ENCODE peak calls at places on chromosome 17, in seven cellular contexts. One of them, this sample, is unnamed.

GRCh38 chr17:65005858-65006257 is 50.7 kb downstream of the GNA13 start:
- DNase-seq in psoas muscle: no peak
- DNase-seq in renal cortical epithelial cell: no peak
- DNase-seq in T-helper 1 cell: no peak
- DNase-seq in upper lobe of left lung: no peak
- DNase-seq in nephron progenitor cell: no peak
- DNase-seq in cardiac fibroblast: no peak
- DNase-seq in this sample: no peak

GRCh38 chr17:75261336-75262111 is at the start of the genes GGA3 and MRPS7:
- DNase-seq in psoas muscle: peak; percentile 97
- DNase-seq in renal cortical epithelial cell: peak; percentile 70
- DNase-seq in T-helper 1 cell: peak; percentile 95
- DNase-seq in upper lobe of left lung: peak; percentile 98
- DNase-seq in nephron progenitor cell: peak; percentile 96
- DNase-seq in cardiac fibroblast: peak; percentile 95
- DNase-seq in this sample: peak; percentile 87

GRCh38 chr17:75807861-75808260 is 23.3 kb downstream of the UNK start:
- DNase-seq in psoas muscle: no peak
- DNase-seq in renal cortical epithelial cell: no peak
- DNase-seq in T-helper 1 cell: no peak
- DNase-seq in upper lobe of left lung: no peak
- DNase-seq in nephron progenitor cell: no peak
- DNase-seq in cardiac fibroblast: no peak
- DNase-seq in this sample: no peak

GRCh38 chr17:61467416-61468262 is 15.4 kb downstream of the TBX4 start:
- DNase-seq in psoas muscle: no peak
- DNase-seq in renal cortical epithelial cell: no peak
- DNase-seq in T-helper 1 cell: no peak
- DNase-seq in upper lobe of left lung: no peak
- DNase-seq in nephron progenitor cell: peak; percentile 78
- DNase-seq in cardiac fibroblast: peak; percentile 60
- DNase-seq in this sample: peak; percentile 44

GRCh38 chr17:43905985-43906852 is 1.1 kb downstream of the MPP2 start:
- DNase-seq in psoas muscle: peak; percentile 76
- DNase-seq in renal cortical epithelial cell: peak; percentile 11
- DNase-seq in T-helper 1 cell: peak; percentile 29
- DNase-seq in upper lobe of left lung: peak; percentile 79
- DNase-seq in nephron progenitor cell: peak; percentile 75
- DNase-seq in cardiac fibroblast: peak; percentile 56
- DNase-seq in this sample: peak; percentile 38

GRCh38 chr17:12998461-12998860 is 19.4 kb downstream of the ELAC2 start:
- DNase-seq in psoas muscle: no peak
- DNase-seq in renal cortical epithelial cell: no peak
- DNase-seq in T-helper 1 cell: no peak
- DNase-seq in upper lobe of left lung: no peak
- DNase-seq in nephron progenitor cell: no peak
- DNase-seq in cardiac fibroblast: no peak
- DNase-seq in this sample: no peak

GRCh38 chr17:42050360-42051012 is at the start of gene C17orf113:
- DNase-seq in psoas muscle: peak; percentile 58
- DNase-seq in renal cortical epithelial cell: no peak
- DNase-seq in T-helper 1 cell: peak; percentile 15
- DNase-seq in upper lobe of left lung: peak; percentile 90
- DNase-seq in nephron progenitor cell: peak; percentile 76
- DNase-seq in cardiac fibroblast: peak; percentile 29
- DNase-seq in this sample: peak; percentile 6

GRCh38 chr17:35256629-35257028 is 13.8 kb downstream of the SLFN5 start:
- DNase-seq in psoas muscle: no peak
- DNase-seq in renal cortical epithelial cell: no peak
- DNase-seq in T-helper 1 cell: no peak
- DNase-seq in upper lobe of left lung: no peak
- DNase-seq in nephron progenitor cell: no peak
- DNase-seq in cardiac fibroblast: no peak
- DNase-seq in this sample: no peak

GRCh38 chr17:30816165-30816564 is 8.3 kb downstream of the CRLF3 start:
- DNase-seq in psoas muscle: no peak
- DNase-seq in renal cortical epithelial cell: no peak
- DNase-seq in T-helper 1 cell: no peak
- DNase-seq in upper lobe of left lung: no peak
- DNase-seq in nephron progenitor cell: no peak
- DNase-seq in cardiac fibroblast: no peak
- DNase-seq in this sample: no peak

GRCh38 chr17:151886-152859 is 14.8 kb downstream of the SCGB1C2 start:
- DNase-seq in psoas muscle: peak; percentile 4
- DNase-seq in renal cortical epithelial cell: peak; percentile 20
- DNase-seq in T-helper 1 cell: no peak
- DNase-seq in upper lobe of left lung: no peak
- DNase-seq in nephron progenitor cell: no peak
- DNase-seq in cardiac fibroblast: no peak
- DNase-seq in this sample: no peak

GRCh38 chr17:15293558-15293957 is 28.4 kb upstream of the PMP22 start:
- DNase-seq in psoas muscle: no peak
- DNase-seq in renal cortical epithelial cell: no peak
- DNase-seq in T-helper 1 cell: no peak
- DNase-seq in upper lobe of left lung: no peak
- DNase-seq in nephron progenitor cell: no peak
- DNase-seq in cardiac fibroblast: no peak
- DNase-seq in this sample: no peak

GRCh38 chr17:21039839-21040575 is 2.8 kb downstream of the USP22 start:
- DNase-seq in psoas muscle: peak; percentile 30
- DNase-seq in renal cortical epithelial cell: peak; percentile 66
- DNase-seq in T-helper 1 cell: no peak
- DNase-seq in upper lobe of left lung: no peak
- DNase-seq in nephron progenitor cell: no peak
- DNase-seq in cardiac fibroblast: peak; percentile 57
- DNase-seq in this sample: peak; percentile 61

GRCh38 chr17:47077576-47077975 is 98.5 kb upstream of the RPRML start:
- DNase-seq in psoas muscle: no peak
- DNase-seq in renal cortical epithelial cell: peak; percentile 63
- DNase-seq in T-helper 1 cell: no peak
- DNase-seq in upper lobe of left lung: no peak
- DNase-seq in nephron progenitor cell: no peak
- DNase-seq in cardiac fibroblast: no peak
- DNase-seq in this sample: peak; percentile 58

GRCh38 chr17:50196826-50197225 is 4.6 kb downstream of the COL1A1 start:
- DNase-seq in psoas muscle: peak; percentile 49
- DNase-seq in renal cortical epithelial cell: no peak
- DNase-seq in T-helper 1 cell: no peak
- DNase-seq in upper lobe of left lung: no peak
- DNase-seq in nephron progenitor cell: no peak
- DNase-seq in cardiac fibroblast: peak; percentile 55
- DNase-seq in this sample: peak; percentile 91

GRCh38 chr17:1060991-1061390 is 64.1 kb downstream of the TIMM22 start:
- DNase-seq in psoas muscle: peak; percentile 91
- DNase-seq in renal cortical epithelial cell: peak; percentile 97
- DNase-seq in T-helper 1 cell: no peak
- DNase-seq in upper lobe of left lung: peak; percentile 73
- DNase-seq in nephron progenitor cell: no peak
- DNase-seq in cardiac fibroblast: peak; percentile 93
- DNase-seq in this sample: peak; percentile 99

GRCh38 chr17:53628011-53628410 is 194.7 kb upstream of the KIF2B start:
- DNase-seq in psoas muscle: no peak
- DNase-seq in renal cortical epithelial cell: peak; percentile 87
- DNase-seq in T-helper 1 cell: no peak
- DNase-seq in upper lobe of left lung: no peak
- DNase-seq in nephron progenitor cell: no peak
- DNase-seq in cardiac fibroblast: peak; percentile 8
- DNase-seq in this sample: peak; percentile 18

GRCh38 chr17:29757788-29758187 is 135.1 kb upstream of the CORO6 start:
- DNase-seq in psoas muscle: no peak
- DNase-seq in renal cortical epithelial cell: no peak
- DNase-seq in T-helper 1 cell: no peak
- DNase-seq in upper lobe of left lung: no peak
- DNase-seq in nephron progenitor cell: no peak
- DNase-seq in cardiac fibroblast: no peak
- DNase-seq in this sample: no peak

GRCh38 chr17:46929413-46929812 is 6.5 kb downstream of the GOSR2 start:
- DNase-seq in psoas muscle: no peak
- DNase-seq in renal cortical epithelial cell: peak; percentile 88
- DNase-seq in T-helper 1 cell: no peak
- DNase-seq in upper lobe of left lung: no peak
- DNase-seq in nephron progenitor cell: no peak
- DNase-seq in cardiac fibroblast: peak; percentile 9
- DNase-seq in this sample: no peak

GRCh38 chr17:27038676-27039075 is 255.2 kb upstream of the WSB1 start:
- DNase-seq in psoas muscle: no peak
- DNase-seq in renal cortical epithelial cell: no peak
- DNase-seq in T-helper 1 cell: no peak
- DNase-seq in upper lobe of left lung: no peak
- DNase-seq in nephron progenitor cell: no peak
- DNase-seq in cardiac fibroblast: no peak
- DNase-seq in this sample: no peak

GRCh38 chr17:57257911-57258885 is 1.9 kb downstream of the MSI2 start:
- DNase-seq in psoas muscle: no peak
- DNase-seq in renal cortical epithelial cell: no peak
- DNase-seq in T-helper 1 cell: no peak
- DNase-seq in upper lobe of left lung: no peak
- DNase-seq in nephron progenitor cell: no peak
- DNase-seq in cardiac fibroblast: peak; percentile 38
- DNase-seq in this sample: no peak